ENCODE peak calls at places on chromosomes 6 and 20, in nine cellular contexts. Z is CD4-positive, alpha-beta T cell; J is tibial artery; D is RWPE1; K is A673; U is OCI-LY7; Q is adrenal gland; C is gastrocnemius medialis; O is A549. G is an unnamed sample.

GRCh38 chr6:119479860-119480655 is 130.5 kb upstream of the MAN1A1 start:
- DNase-seq in Z (no peak), J (no peak), D (no peak), K (peak), U (no peak), Q (peak), C (no peak), O (no peak), G (no peak)

GRCh38 chr6:160685762-160686450 is 16.1 kb upstream of the PLG start:
- DNase-seq in Z (no peak), J (no peak), D (no peak), K (no peak), U (no peak), Q (no peak), C (no peak), O (no peak), G (no peak)

GRCh38 chr6:44216677-44217331 is at the start of gene MYMX:
- DNase-seq in Z (no peak), J (peak), D (no peak), K (no peak), U (no peak), Q (no peak), C (no peak), O (no peak), G (no peak)

GRCh38 chr6:33599413-33599911 is 19.4 kb upstream of the BAK1 start:
- DNase-seq in Z (no peak), J (peak), D (peak), K (no peak), U (no peak), Q (no peak), C (no peak), O (no peak), G (no peak)

GRCh38 chr6:169933839-169934698 is 182.6 kb downstream of the ERMARD start:
- DNase-seq in Z (no peak), J (no peak), D (peak), K (no peak), U (no peak), Q (peak), C (peak), O (no peak), G (no peak)

GRCh38 chr6:74942130-74942529 is 263.7 kb downstream of the COL12A1 start:
- DNase-seq in Z (no peak), J (no peak), D (no peak), K (no peak), U (no peak), Q (no peak), C (no peak), O (no peak), G (no peak)

GRCh38 chr6:167954151-167954550 is 43.3 kb upstream of the KIF25 start:
- DNase-seq in Z (no peak), J (no peak), D (no peak), K (no peak), U (no peak), Q (no peak), C (no peak), O (no peak), G (no peak)

GRCh38 chr6:113754291-113754690 is 102.9 kb upstream of the MARCKS start:
- DNase-seq in Z (no peak), J (no peak), D (no peak), K (no peak), U (no peak), Q (no peak), C (no peak), O (no peak), G (no peak)

GRCh38 chr6:44704240-44705150 is 317.0 kb downstream of the CDC5L start:
- DNase-seq in Z (no peak), J (no peak), D (no peak), K (no peak), U (no peak), Q (no peak), C (no peak), O (no peak), G (peak)

GRCh38 chr6:73367761-73368355 is 1.8 kb downstream of the OOEP start:
- DNase-seq in Z (no peak), J (no peak), D (no peak), K (peak), U (no peak), Q (no peak), C (no peak), O (no peak), G (no peak)

GRCh38 chr20:50915424-50915823 is 15.8 kb downstream of the ADNP start:
- DNase-seq in Z (no peak), J (no peak), D (no peak), K (peak), U (no peak), Q (no peak), C (no peak), O (no peak), G (no peak)

DNA sequence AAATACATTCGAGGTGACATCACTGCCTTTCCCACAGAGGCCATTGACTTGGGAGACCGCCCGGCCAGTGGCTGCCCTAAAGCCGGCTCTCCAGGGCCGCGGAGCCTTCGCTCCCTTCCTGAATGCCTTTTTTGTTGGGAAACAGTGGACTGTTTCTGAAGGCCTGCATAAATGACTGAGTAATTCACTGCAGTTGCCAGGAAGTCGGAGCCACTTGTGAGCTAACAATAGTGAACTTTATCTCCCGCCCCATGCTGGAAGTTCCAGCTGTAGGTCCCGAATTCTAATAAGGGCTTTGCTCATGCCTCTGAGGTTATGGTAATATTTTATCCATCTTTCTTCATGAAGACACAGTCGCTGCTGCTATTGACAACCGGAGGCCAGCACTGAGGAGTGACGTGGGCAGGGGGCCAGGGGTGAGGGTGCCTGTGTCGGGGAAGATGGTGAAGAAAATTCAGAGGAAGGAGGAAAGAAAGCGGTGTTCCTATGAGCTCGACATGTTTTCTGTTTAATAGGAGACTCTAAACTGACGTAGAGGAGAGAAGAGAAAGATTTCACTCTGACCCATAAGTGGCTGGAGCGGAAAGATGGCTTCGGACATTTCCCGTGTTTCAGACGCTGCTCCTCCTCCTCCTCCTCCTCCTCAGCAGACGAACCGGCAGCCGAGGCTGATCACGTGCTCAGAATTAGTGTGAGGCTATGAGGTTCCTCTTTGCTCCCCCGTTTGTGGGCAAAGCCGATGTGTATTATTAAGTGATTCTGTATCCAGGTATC is 671.2 kb downstream of the QKI start:
- DNase-seq in Z (no peak), J (peak), D (no peak), K (no peak), U (no peak), Q (no peak), C (peak), O (no peak), G (no peak)
- H3K27ac ChIP-seq in Z (no peak), J (peak), D (no peak), K (no peak), U (no peak), Q (no peak), C (peak), O (no peak), G (no peak)

GRCh38 chr6:5732496-5732895 is 274.2 kb downstream of the NRN1 start:
- DNase-seq in Z (no peak), J (no peak), D (no peak), K (no peak), U (no peak), Q (no peak), C (no peak), O (no peak), G (no peak)
- TF ChIP-seq CTCF in Z (no peak), J (no peak), D (no peak), K (no peak), U (no peak), Q (no peak), C (no peak), O (no peak), G (no peak)

DNA sequence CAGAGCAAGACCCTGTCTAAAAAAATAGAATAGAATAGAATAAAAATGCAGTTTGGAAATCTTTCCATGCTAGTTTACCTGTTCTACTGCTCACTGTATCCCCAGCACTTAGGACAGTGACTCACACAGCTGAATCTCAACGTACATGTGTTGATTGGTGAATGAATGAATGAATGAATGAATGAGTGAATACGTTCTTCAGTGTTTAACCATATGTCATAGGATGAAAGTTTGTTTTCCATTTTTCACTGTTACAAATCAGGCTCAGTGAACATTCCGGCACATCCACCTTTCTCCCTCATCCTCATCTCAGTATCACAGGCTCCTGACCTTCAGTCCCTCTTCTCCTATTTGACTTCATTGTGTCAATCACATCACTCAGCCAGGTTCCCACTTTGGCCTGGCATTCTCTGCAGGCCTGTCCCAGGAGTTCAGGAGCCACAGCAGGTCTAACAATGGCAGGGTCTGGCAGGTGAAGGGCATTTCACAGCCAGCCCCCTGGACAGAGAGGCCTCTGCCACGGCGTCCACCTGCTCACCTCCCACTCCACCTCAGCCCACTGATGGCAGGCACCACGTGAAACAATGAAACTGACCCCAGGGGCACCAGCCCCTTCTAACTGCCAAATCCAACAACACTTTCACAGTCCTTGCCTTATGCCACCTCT is 7.9 kb downstream of the ZC3H12D start:
- DNase-seq in Z (no peak), J (no peak), D (no peak), K (no peak), U (no peak), Q (no peak), C (no peak), O (no peak), G (no peak)
- H3K27ac ChIP-seq in Z (no peak), J (no peak), D (no peak), K (no peak), U (peak), Q (no peak), C (no peak), O (no peak), G (no peak)

GRCh38 chr20:19583532-19584175 is 174.4 kb upstream of the RIN2 start:
- DNase-seq in Z (no peak), J (peak), D (peak), K (peak), U (peak), Q (peak), C (peak), O (peak), G (peak)
- TF ChIP-seq CTCF in Z (no peak), J (peak), D (peak), K (peak), U (peak), Q (peak), C (peak), O (peak), G (peak)

DNA sequence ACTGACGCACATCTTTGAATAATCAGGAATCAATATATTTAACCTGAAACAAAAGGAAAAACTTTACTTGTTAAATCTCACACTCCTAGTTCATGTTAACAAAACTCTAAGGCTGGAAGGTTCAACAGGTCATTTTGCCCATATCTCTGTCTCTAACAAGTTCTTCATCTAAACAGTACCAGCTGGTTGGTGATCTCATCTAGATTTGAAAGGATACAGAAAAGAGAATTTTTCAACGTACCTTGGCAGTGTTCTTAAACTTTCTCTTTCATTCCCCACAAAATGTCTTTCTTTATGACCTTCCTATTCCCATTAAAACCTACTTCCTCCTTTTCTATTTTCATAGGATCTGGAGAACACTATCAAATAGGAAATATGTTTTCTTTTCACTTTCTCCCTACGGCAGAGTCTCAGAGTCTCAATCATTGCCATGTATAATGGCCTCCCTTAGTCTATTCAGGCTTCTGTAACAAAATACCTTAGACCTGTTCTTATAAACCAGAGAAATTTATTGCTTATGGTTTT is 111.3 kb downstream of the TBX18 start:
- DNase-seq in Z (no peak), J (no peak), D (no peak), K (no peak), U (no peak), Q (no peak), C (no peak), O (no peak), G (no peak)
- H3K27ac ChIP-seq in Z (no peak), J (no peak), D (no peak), K (no peak), U (no peak), Q (no peak), C (no peak), O (no peak), G (no peak)